ENCODE peak calls at places on chromosome 13, in nine cellular contexts. R is fibroblast of lung; L is activated CD4-positive, alpha-beta T cell treated with anti-CD3 and anti-CD28 coated beads for 48 hours; G is astrocyte of the hippocampus; Y is nephron progenitor cell; E is fibroblast of the conjunctiva; N is AG20443; O is adrenal gland; S is NCI-H82. M is an unnamed sample.

GRCh38 chr13:69571606-69572323 is 535.9 kb upstream of the ATXN8OS start:
- DNase-seq in R (no peak), L (no peak), G (peak), Y (no peak), E (no peak), N (no peak), O (no peak), S (no peak), M (no peak)

GRCh38 chr13:73715114-73715909 is 418.9 kb downstream of the KLF12 start:
- DNase-seq in R (no peak), L (peak), G (no peak), Y (no peak), E (no peak), N (no peak), O (no peak), S (no peak), M (no peak)

GRCh38 chr13:24161010-24161775 is 673 bp downstream of the SPATA13 start:
- DNase-seq in R (peak), L (peak), G (peak), Y (peak), E (no peak), N (peak), O (peak), S (peak), M (no peak)

GRCh38 chr13:99366075-99366987 is 59.1 kb upstream of the GPR183 start:
- DNase-seq in R (no peak), L (no peak), G (no peak), Y (no peak), E (no peak), N (no peak), O (no peak), S (no peak), M (no peak)

GRCh38 chr13:94129490-94129894 is 350.0 kb downstream of the DCT start:
- DNase-seq in R (peak), L (no peak), G (no peak), Y (no peak), E (no peak), N (no peak), O (no peak), S (no peak), M (no peak)

GRCh38 chr13:99969368-99969933 is 2.1 kb downstream of the ZIC5 start:
- DNase-seq in R (no peak), L (no peak), G (no peak), Y (peak), E (no peak), N (no peak), O (no peak), S (peak), M (no peak)

GRCh38 chr13:98454389-98454881 is 122.5 kb downstream of the STK24 start:
- DNase-seq in R (peak), L (no peak), G (peak), Y (no peak), E (peak), N (peak), O (no peak), S (no peak), M (no peak)

GRCh38 chr13:43908156-43909126 is 28.7 kb downstream of the LACC1 start:
- DNase-seq in R (peak), L (peak), G (peak), Y (no peak), E (peak), N (peak), O (no peak), S (peak), M (no peak)

GRCh38 chr13:37869506-37869755 is 141 bp downstream of the TRPC4 start:
- DNase-seq in R (no peak), L (no peak), G (peak), Y (no peak), E (no peak), N (no peak), O (no peak), S (no peak), M (no peak)

GRCh38 chr13:105291987-105292386 is 1243.5 kb downstream of the EFNB2 start:
- DNase-seq in R (no peak), L (no peak), G (no peak), Y (no peak), E (no peak), N (no peak), O (no peak), S (no peak), M (no peak)

GRCh38 chr13:33285420-33286124 is at the start of gene STARD13:
- DNase-seq in R (peak), L (peak), G (peak), Y (peak), E (peak), N (peak), O (peak), S (peak), M (peak)

GRCh38 chr13:102983496-102983895 is 82.7 kb downstream of the SLC10A2 start:
- DNase-seq in R (no peak), L (no peak), G (no peak), Y (no peak), E (peak), N (peak), O (no peak), S (no peak), M (no peak)

GRCh38 chr13:71864981-71865857 is 1.8 kb downstream of the DACH1 start:
- DNase-seq in R (peak), L (peak), G (peak), Y (peak), E (no peak), N (peak), O (no peak), S (peak), M (no peak)

GRCh38 chr13:43200736-43201135 is 177.3 kb downstream of the DNAJC15 start:
- DNase-seq in R (peak), L (no peak), G (no peak), Y (no peak), E (no peak), N (no peak), O (no peak), S (peak), M (no peak)

M was measured in SK-N-MC.